ENCODE peak calls at places on chromosomes 5 and 9, in eight cellular contexts. S is heart right ventricle, T is fibroblast of lung, H is WTC11, I is H9, U is cardiac muscle cell, B is PC-3, Z is foreskin fibroblast. G is an unnamed sample.

GRCh38 chr5:89457411-89458329 is 574.7 kb upstream of the MEF2C start:
- DNase-seq in H (no peak), S (peak; percentile 46), Z (peak; percentile 57), U (peak; percentile 16), T (peak; percentile 78), B (peak; percentile 90), I (no peak), G (no peak)

GRCh38 chr5:7372399-7372798 is 23.5 kb upstream of the ADCY2 start:
- DNase-seq in Z (no peak), S (no peak), H (no peak), B (no peak), I (peak; percentile 68), U (no peak), T (no peak), G (no peak)

GRCh38 chr9:121440265-121440664 is 59.4 kb downstream of the GGTA1 start:
- DNase-seq in Z (no peak), U (peak; percentile 51), B (peak; percentile 56), S (no peak), I (no peak), H (no peak), T (peak; percentile 47), G (no peak)

GRCh38 chr5:2005101-2006041 is 122.6 kb upstream of the IRX4 start:
- DNase-seq in Z (no peak), I (no peak), T (no peak), U (no peak), H (no peak), B (no peak), S (no peak), G (no peak)

GRCh38 chr9:95509851-95510529 is 6.8 kb downstream of the PTCH1 start:
- DNase-seq in S (peak; percentile 29), Z (no peak), U (no peak), B (no peak), I (no peak), T (no peak), H (no peak), G (peak; percentile 19)

GRCh38 chr5:78647838-78648358 is 674 bp downstream of the LHFPL2 start:
- DNase-seq in I (peak; percentile 47), Z (peak; percentile 41), T (peak; percentile 66), U (peak; percentile 70), S (peak; percentile 70), B (peak; percentile 39), H (peak; percentile 49), G (peak; percentile 59)

GRCh38 chr5:112316731-112317130 is 102.3 kb downstream of the EPB41L4A start:
- DNase-seq in U (no peak), I (no peak), S (no peak), T (no peak), H (no peak), Z (no peak), B (no peak), G (no peak)

GRCh38 chr5:141637693-141638419 is 1.1 kb downstream of the RELL2 start:
- DNase-seq in T (peak; percentile 54), Z (no peak), I (peak; percentile 94), H (peak; percentile 94), S (peak; percentile 62), U (peak; percentile 71), B (no peak), G (peak; percentile 84)

GRCh38 chr9:124426361-124426760 is 11.1 kb upstream of the PSMB7 start:
- DNase-seq in I (no peak), H (no peak), Z (no peak), S (no peak), T (no peak), B (no peak), U (no peak), G (no peak)

GRCh38 chr9:110650991-110651411 is 17.6 kb upstream of the MUSK start:
- DNase-seq in U (peak; percentile 79), T (peak; percentile 97), Z (peak; percentile 98), B (peak; percentile 77), S (no peak), H (no peak), I (no peak), G (no peak)

GRCh38 chr5:45508155-45508554 is 188.0 kb downstream of the HCN1 start:
- DNase-seq in H (no peak), B (no peak), T (no peak), U (no peak), S (no peak), I (no peak), Z (no peak), G (no peak)

DNA sequence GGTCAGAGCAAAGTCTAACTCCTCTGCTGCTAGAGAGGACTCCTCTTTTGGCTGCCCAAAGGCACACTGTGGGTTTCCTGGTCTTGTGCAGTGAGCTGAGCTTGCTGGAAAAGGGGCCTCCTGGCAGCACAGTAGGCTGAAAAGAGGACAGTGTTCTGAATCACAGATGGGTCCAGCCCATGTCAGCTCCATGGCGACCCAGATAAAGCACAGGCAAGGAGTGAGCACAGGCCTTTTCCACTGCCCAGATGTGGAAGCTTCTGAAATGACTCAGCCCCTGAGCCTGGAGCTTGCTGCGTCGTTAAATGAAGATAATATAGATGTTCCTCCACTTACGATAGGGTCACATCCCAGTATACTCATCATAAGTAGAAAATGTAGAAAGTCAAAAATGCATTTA is 8.1 kb downstream of the CCDC180 start:
- DNase-seq in B (no peak), Z (peak; percentile 48), H (no peak), I (no peak), T (no peak), U (peak; percentile 68), S (no peak), G (no peak)
- TF ChIP-seq CTCF in B (no peak), Z (no peak), H (no peak), I (no peak), T (no peak), U (no peak), S (no peak), G (no peak)

GRCh38 chr5:84014966-84015365 is 294.3 kb upstream of the HAPLN1 start:
- DNase-seq in I (no peak), T (peak; percentile 11), U (no peak), S (no peak), B (no peak), Z (no peak), H (no peak), G (no peak)

GRCh38 chr5:84017704-84018240 is 297.1 kb upstream of the HAPLN1 start:
- DNase-seq in T (peak; percentile 60), Z (peak; percentile 7), I (no peak), S (no peak), B (peak; percentile 76), U (peak; percentile 17), H (no peak), G (no peak)

DNA sequence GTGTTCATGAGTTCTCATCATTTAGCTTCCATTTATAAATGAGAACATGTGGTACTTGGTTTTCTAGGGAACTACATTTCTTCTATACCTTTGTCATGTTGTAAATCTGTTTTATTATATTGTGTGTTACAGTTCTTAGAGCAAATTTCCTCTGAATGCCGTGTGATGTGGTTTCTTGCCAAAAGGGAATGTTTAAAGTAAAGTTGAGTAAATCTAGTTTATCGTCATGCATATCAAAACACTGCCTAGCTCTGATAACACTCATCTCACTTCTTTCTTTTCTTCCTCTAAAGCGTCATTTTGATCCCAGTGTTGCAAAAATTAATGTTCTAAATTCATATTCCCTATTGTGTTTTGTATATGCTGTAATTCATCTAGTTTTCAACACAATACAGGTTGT is 295.4 kb upstream of the HAPLN1 start:
- DNase-seq in S (no peak), H (no peak), I (no peak), Z (peak; percentile 6), B (no peak), U (no peak), T (peak; percentile 68), G (no peak)
- TF ChIP-seq CTCF in S (no peak), H (no peak), I (no peak), Z (no peak), B (no peak), U (no peak), T (no peak), G (no peak)

GRCh38 chr5:100306000-100306399 is 229.2 kb upstream of the FAM174A start:
- DNase-seq in B (peak; percentile 5), T (no peak), I (no peak), H (no peak), Z (no peak), U (no peak), S (no peak), G (no peak)

GRCh38 chr5:100313657-100314056 is 221.5 kb upstream of the FAM174A start:
- DNase-seq in H (no peak), T (no peak), S (no peak), Z (no peak), B (no peak), I (no peak), U (no peak), G (no peak)

GRCh38 chr5:100311811-100312210 is 223.4 kb upstream of the FAM174A start:
- DNase-seq in Z (no peak), T (peak; percentile 25), H (no peak), S (no peak), I (no peak), B (peak; percentile 29), U (no peak), G (no peak)
- TF ChIP-seq CTCF in Z (no peak), T (no peak), H (no peak), S (no peak), I (no peak), B (peak; percentile 41), U (no peak), G (no peak)

DNA sequence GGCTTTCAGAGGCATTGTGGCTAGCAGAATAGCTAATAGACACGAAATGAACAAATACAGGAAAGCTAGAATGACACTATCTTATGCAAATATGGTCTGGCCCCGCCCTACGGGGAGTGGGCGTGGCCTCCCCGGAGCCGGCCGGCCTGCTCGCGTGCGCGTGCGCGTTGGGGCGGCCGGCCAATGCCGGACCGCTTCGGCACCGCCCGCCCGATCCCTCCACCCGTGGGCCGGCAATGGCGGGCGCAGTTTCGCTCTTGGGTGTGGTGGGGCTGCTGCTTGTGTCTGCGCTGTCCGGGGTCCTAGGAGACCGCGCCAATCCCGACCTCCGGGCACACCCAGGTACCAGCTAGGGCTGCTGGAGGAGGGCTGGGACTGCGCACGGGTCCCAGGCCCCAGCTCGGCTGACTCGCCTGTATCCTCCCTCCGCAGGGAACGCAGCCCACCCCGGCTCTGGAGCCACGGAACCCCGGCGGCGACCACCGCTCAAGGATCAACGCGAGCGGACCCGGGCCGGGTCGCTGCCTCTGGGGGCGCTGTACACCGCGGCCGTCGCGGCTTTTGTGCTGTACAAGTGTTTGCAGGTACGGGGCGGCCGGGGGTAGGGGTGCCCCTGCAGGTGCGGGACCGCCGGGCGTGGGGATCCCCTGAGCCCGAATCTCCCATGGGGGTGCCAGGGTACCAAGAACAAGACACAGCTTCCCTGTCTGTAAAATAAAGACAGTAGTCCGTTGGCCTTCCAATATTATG is at the start of gene CCDC107:
- DNase-seq in H (peak; percentile 84), B (peak; percentile 81), T (peak; percentile 88), U (peak; percentile 90), I (peak; percentile 79), S (peak; percentile 87), Z (peak; percentile 72), G (peak; percentile 88)
- TF ChIP-seq CTCF in H (peak; percentile 39), B (peak; percentile 57), T (peak; percentile 36), U (peak; percentile 41), I (peak; percentile 90), S (peak; percentile 64), Z (peak; percentile 26), G (peak; percentile 76)

DNA sequence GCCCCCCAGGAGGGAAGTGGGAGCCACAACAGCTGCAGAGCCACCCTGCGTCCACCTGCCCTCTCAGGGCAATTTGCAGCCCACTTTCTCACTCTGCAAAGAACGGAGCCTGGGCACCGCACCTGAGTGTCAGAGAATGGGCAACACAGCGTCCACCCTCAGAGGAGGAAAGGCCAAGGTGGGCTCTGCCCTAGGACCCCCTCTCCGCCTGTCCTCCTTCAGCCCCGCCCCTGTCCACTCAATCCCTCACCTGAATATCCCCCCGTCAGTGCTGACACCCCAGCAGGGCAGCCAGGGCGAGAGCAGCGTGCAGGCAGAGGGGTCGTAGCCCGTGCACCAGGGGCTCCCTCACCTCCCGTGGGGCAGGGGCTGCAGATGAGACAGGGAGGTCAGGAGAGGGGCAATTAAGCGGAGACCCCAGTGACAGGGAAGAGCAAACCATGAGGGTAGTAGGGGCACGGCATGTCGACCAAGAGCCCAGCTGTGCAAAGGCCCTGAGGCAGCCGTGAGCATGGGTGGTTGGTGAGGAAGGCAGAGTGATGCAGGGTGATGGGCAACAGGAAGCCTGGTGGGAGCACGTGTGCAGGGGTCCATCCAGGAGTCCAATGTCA is 140.3 kb downstream of the OLFM1 start:
- DNase-seq in Z (no peak), H (peak; percentile 3), T (no peak), U (no peak), S (peak; percentile 3), B (no peak), I (no peak), G (no peak)
- TF ChIP-seq CTCF in Z (no peak), H (no peak), T (no peak), U (no peak), S (no peak), B (no peak), I (no peak), G (no peak)

G was measured in endothelial cell.